ENCODE peak calls at places on chromosomes 3 and 15, in eight cellular contexts. T, R, M, C, X, S, L and B are unnamed samples.

GRCh38 chr3:9818666-9819335 is 8.7 kb downstream of the TTLL3 start:
- DNase-seq in T (no peak), R (no peak), M (no peak), C (no peak), X (no peak), S (no peak), L (no peak), B (no peak)

GRCh38 chr15:33021806-33022389 is 172.6 kb downstream of the FMN1 start:
- DNase-seq in T (no peak), R (peak; percentile 26), M (peak; percentile 64), C (no peak), X (no peak), S (no peak), L (no peak), B (no peak)

GRCh38 chr3:183244219-183244618 is 8.8 kb upstream of the B3GNT5 start:
- DNase-seq in T (no peak), R (no peak), M (no peak), C (no peak), X (peak; percentile 76), S (no peak), L (no peak), B (no peak)

GRCh38 chr3:396293-396692 is 199.7 kb downstream of the CHL1 start:
- DNase-seq in T (no peak), R (no peak), M (no peak), C (no peak), X (no peak), S (no peak), L (no peak), B (no peak)

GRCh38 chr15:39629906-39630305 is 49.0 kb downstream of the THBS1 start:
- DNase-seq in T (no peak), R (no peak), M (no peak), C (no peak), X (no peak), S (no peak), L (no peak), B (no peak)

GRCh38 chr3:61908344-61908743 is 347.0 kb downstream of the PTPRG start:
- DNase-seq in T (no peak), R (no peak), M (no peak), C (no peak), X (no peak), S (no peak), L (no peak), B (no peak)

GRCh38 chr3:113193719-113194118 is 17.6 kb upstream of the BOC start:
- DNase-seq in T (no peak), R (no peak), M (no peak), C (no peak), X (no peak), S (no peak), L (no peak), B (no peak)

GRCh38 chr15:49313650-49314049 is 109.4 kb upstream of the FGF7 start:
- DNase-seq in T (no peak), R (no peak), M (no peak), C (no peak), X (no peak), S (no peak), L (no peak), B (no peak)

GRCh38 chr15:48385031-48385430 is 53.8 kb downstream of the DUT start:
- DNase-seq in T (no peak), R (no peak), M (no peak), C (no peak), X (no peak), S (no peak), L (peak; percentile 10), B (no peak)

GRCh38 chr3:19147905-19148767 is at the start of gene KCNH8:
- DNase-seq in T (no peak), R (peak; percentile 30), M (peak; percentile 70), C (peak; percentile 32), X (no peak), S (peak; percentile 15), L (peak; percentile 78), B (no peak)